ENCODE peak calls at places on chromosomes 6 and 20, in six cellular contexts. O, Q, S, C, R and G are unnamed samples.
A peak's percentile ranks its signal among the peaks of the same experiment; 100 is the strongest.

GRCh38 chr20:3981132-3981452 is 34.3 kb downstream of the RNF24 start:
- DNase-seq in R (no peak), Q (no peak), S (no peak), O (no peak), C (no peak), G (no peak)

GRCh38 chr6:129686941-129687627 is 22.9 kb downstream of the ARHGAP18 start:
- DNase-seq in S (no peak), O (no peak), R (no peak), C (no peak), Q (no peak), G (no peak)

GRCh38 chr6:72826744-72827438 is 205.0 kb downstream of the KCNQ5 start:
- DNase-seq in O (no peak), S (no peak), Q (no peak), R (no peak), C (no peak), G (no peak)

GRCh38 chr20:60113771-60114170 is 155.5 kb downstream of the CDH26 start:
- DNase-seq in O (no peak), Q (no peak), R (no peak), S (no peak), C (no peak), G (no peak)

GRCh38 chr6:106761160-106761559 is 131.8 kb downstream of the QRSL1 start:
- DNase-seq in Q (no peak), R (no peak), S (no peak), O (no peak), C (no peak), G (no peak)

GRCh38 chr6:139538366-139538765 is 163.9 kb upstream of the CITED2 start:
- DNase-seq in C (no peak), O (no peak), S (no peak), R (no peak), Q (no peak), G (no peak)

GRCh38 chr6:11270030-11271027 is 37.9 kb upstream of the NEDD9 start:
- DNase-seq in R (peak; percentile 59), S (no peak), C (peak; percentile 72), Q (no peak), O (no peak), G (no peak)

GRCh38 chr20:34262488-34263288 is 21.5 kb downstream of the ASIP start:
- DNase-seq in Q (no peak), R (no peak), C (peak; percentile 70), S (no peak), O (no peak), G (no peak)

GRCh38 chr6:144418969-144419545 is 133.9 kb downstream of the UTRN start:
- DNase-seq in Q (no peak), O (no peak), R (no peak), C (no peak), S (no peak), G (no peak)

GRCh38 chr20:3082306-3082951 is 2.1 kb downstream of the AVP start:
- DNase-seq in Q (no peak), S (no peak), R (no peak), C (no peak), O (no peak), G (no peak)

GRCh38 chr6:170053966-170054661 is 236.8 kb downstream of the DLL1 start:
- DNase-seq in O (peak; percentile 53), S (no peak), R (no peak), C (no peak), Q (no peak), G (no peak)

GRCh38 chr20:35458388-35458787 is 3.0 kb downstream of the CEP250 start:
- DNase-seq in C (no peak), R (no peak), Q (no peak), S (no peak), O (no peak), G (no peak)

GRCh38 chr20:35451295-35451694 is 4.1 kb upstream of the CEP250 start:
- DNase-seq in S (no peak), Q (no peak), R (no peak), O (no peak), C (no peak), G (no peak)

GRCh38 chr20:35453647-35454046 is 1.8 kb upstream of the CEP250 start:
- DNase-seq in O (no peak), R (no peak), Q (no peak), C (no peak), S (no peak), G (no peak)

DNA sequence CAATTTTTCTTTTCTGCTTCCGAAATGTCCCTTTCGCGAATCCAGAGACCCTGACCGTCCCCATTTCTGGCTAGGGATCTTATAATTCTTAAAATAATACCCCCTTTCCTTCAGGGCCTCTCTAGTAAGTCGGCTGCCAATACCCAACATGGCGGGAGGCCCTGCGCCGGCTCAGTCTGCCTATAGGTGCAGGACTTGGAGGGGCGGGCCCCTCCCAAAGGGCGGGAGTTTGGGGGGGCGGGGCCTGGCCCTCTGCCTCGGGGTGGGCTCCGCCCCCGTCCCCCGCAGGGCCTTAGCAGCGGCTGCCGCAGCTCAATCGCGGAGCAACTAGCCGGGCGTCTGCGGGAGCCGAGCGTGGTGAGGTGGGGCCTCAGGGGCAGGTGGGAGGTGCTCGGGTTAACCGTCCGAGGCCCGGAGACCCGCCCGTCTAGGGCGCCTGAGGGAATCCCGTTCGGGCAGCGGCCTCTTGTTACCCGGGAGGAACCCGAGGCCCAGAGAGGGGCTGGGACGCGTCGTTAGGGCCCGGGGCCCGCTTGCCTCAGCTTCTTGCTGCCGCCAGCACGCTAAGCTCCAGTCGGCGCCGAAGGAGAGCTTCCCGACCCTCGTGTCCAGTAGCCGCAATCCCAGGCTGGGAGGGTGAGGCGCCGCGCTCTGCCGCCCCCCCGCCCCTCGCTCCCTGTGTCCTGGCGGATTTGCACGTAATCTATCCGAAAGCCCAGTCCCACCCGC is at the start of gene CEP250:
- DNase-seq in O (peak; percentile 98), C (peak; percentile 98), Q (peak; percentile 96), S (peak; percentile 97), R (peak; percentile 94), G (peak; percentile 85)
- TF ChIP-seq POLR2A in O (no peak), C (peak; percentile 86), Q (peak; percentile 65), S (no peak), R (peak; percentile 36), G (peak; percentile 69)

GRCh38 chr6:152386131-152386530 is 251.0 kb downstream of the SYNE1 start:
- DNase-seq in O (no peak), Q (no peak), S (no peak), C (no peak), R (peak; percentile 29), G (no peak)

GRCh38 chr6:152378154-152378553 is 259.0 kb downstream of the SYNE1 start:
- DNase-seq in S (no peak), O (no peak), Q (no peak), R (no peak), C (peak; percentile 28), G (no peak)

GRCh38 chr6:152387091-152387490 is 250.1 kb downstream of the SYNE1 start:
- DNase-seq in O (no peak), R (no peak), S (no peak), Q (no peak), C (no peak), G (no peak)

GRCh38 chr6:152380351-152380767 is 256.8 kb downstream of the SYNE1 start:
- DNase-seq in S (no peak), Q (no peak), C (peak; percentile 9), R (peak; percentile 38), O (no peak), G (no peak)

GRCh38 chr6:152380993-152381898 is 255.9 kb downstream of the SYNE1 start:
- DNase-seq in C (peak; percentile 91), Q (no peak), O (no peak), R (peak; percentile 89), S (peak; percentile 78), G (peak; percentile 7)
- TF ChIP-seq POLR2A in C (peak; percentile 94), Q (no peak), O (no peak), R (peak; percentile 28), S (peak; percentile 45), G (peak; percentile 47)

GRCh38 chr6:32838114-32838958 is at the start of gene TAP2:
- DNase-seq in O (peak; percentile 100), S (peak; percentile 98), C (peak; percentile 89), R (peak; percentile 88), Q (no peak), G (peak; percentile 83)
- TF ChIP-seq POLR2A in O (no peak), S (peak; percentile 35), C (peak; percentile 60), R (peak; percentile 29), Q (no peak), G (peak; percentile 55)

DNA sequence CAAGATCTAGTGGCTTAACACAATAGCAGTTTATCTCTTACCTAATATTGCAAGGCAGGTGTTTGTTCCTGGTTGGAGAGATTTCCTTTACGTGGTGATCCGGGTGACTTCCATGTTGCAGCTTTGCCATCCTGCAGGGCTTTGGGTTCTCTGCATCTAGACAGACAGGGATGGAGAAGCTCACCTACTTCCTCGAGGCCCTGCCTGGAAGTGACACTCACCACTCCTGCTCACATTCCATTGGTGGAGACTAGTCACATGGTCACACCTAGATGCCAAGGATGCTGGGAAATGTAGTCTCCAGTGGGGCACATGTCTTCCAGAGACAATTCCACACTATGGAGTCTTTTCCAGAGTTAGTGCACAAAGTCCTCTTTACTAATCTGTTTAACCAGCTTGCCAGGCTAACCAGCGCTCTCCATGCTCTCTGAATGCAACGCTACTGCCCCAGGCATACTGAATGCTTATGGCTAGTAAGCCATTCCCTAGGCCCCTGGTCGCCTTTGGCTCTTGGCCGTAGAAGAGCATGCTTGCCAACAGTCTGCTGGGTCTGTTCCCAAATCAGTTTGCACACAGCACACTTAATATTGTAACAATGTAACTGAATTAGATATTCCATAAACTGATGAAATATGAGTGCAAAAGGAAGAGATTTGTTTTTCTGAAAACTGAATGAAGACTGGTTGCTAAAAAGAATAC is 6.7 kb upstream of the KCNK15 start:
- DNase-seq in O (no peak), S (no peak), Q (no peak), R (peak; percentile 94), C (peak; percentile 89), G (peak; percentile 91)
- TF ChIP-seq POLR2A in O (no peak), S (no peak), Q (no peak), R (no peak), C (no peak), G (no peak)

DNA sequence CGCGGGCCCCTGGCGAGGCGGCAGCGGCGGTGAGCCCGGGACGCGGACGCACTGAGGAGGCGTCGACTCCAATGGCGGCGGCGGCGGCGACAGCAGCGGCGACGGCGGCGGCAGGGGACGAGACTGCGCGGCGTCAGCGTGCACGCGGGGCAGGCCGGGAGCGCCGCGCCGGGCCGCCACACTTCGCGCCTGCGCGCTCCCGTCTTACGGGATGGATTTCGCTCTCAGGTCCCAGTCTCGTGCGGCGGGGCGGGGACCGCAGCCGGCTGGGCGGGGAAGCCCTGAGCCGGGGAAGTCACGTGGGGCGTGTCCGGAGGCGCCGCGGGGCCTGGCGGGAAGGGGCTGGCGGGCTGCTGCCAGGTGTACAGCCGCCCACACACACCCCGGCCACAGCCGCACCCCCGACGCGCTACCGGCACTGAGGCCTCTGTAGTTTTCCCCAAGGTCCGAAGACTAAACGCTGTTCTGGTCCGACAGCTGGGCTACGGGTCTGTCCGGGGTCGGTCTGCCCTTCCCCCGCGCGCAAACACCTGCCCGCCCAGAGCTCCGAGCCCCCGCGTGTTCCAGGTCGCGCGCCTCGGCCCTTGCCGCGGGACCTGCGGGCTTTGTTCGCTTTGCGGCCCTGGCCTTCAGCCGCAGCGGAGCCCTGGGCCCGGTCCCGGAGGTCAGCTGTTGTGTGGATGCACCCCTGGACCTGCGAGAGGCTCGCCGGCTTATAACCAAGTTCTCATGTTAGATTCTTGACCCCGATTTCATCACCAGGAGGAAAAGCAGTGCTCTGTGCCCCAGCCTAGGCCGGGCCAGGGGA is at the start of gene YTHDF1:
- DNase-seq in Q (peak; percentile 70), R (peak; percentile 95), C (peak; percentile 96), S (peak; percentile 99), O (peak; percentile 100), G (peak; percentile 99)
- TF ChIP-seq POLR2A in Q (no peak), R (peak; percentile 63), C (peak; percentile 75), S (peak; percentile 84), O (no peak), G (peak; percentile 79)